ENCODE peak calls at places on chromosomes 3 and 15, in ten cellular contexts. R is mammary epithelial cell, Q is esophagus muscularis mucosa, D is WERI-Rb-1, K is foreskin fibroblast, W is ovary, F is fibroblast of pulmonary artery, T is adrenal gland, B is tibial artery, G is gastrocnemius medialis. I is an unnamed sample.

GRCh38 chr3:73624363-73625123 is at the start of gene PDZRN3:
- DNase-seq in R (peak), Q (no peak), D (peak), K (peak), W (peak), F (peak), T (peak), B (peak), G (peak), I (no peak)

GRCh38 chr3:140712301-140712700 is 34.4 kb downstream of the TRIM42 start:
- DNase-seq in R (no peak), Q (no peak), D (no peak), K (no peak), W (no peak), F (no peak), T (no peak), B (no peak), G (no peak), I (no peak)

GRCh38 chr15:78460737-78461136 is 22.7 kb downstream of the IREB2 start:
- DNase-seq in R (no peak), Q (no peak), D (no peak), K (no peak), W (no peak), F (no peak), T (no peak), B (no peak), G (no peak), I (no peak)

GRCh38 chr3:32951410-32951811 is at the start of gene CCR4:
- DNase-seq in R (no peak), Q (peak), D (no peak), K (no peak), W (no peak), F (peak), T (no peak), B (no peak), G (no peak), I (no peak)

GRCh38 chr3:107676469-107677309 is 153.9 kb downstream of the BBX start:
- DNase-seq in R (no peak), Q (no peak), D (no peak), K (no peak), W (no peak), F (peak), T (no peak), B (no peak), G (no peak), I (no peak)

GRCh38 chr15:78177447-78177873 is 28.3 kb downstream of the IDH3A start:
- DNase-seq in R (no peak), Q (no peak), D (peak), K (peak), W (no peak), F (peak), T (peak), B (no peak), G (peak), I (no peak)

GRCh38 chr3:30614373-30614772 is 8.0 kb downstream of the TGFBR2 start:
- DNase-seq in R (no peak), Q (no peak), D (no peak), K (no peak), W (no peak), F (no peak), T (no peak), B (no peak), G (no peak), I (no peak)

GRCh38 chr3:125382323-125382722 is 7.2 kb upstream of the ZNF148 start:
- DNase-seq in R (no peak), Q (no peak), D (no peak), K (no peak), W (no peak), F (peak), T (no peak), B (no peak), G (no peak), I (no peak)

GRCh38 chr15:38609097-38609738 is 44.6 kb upstream of the RASGRP1 start:
- DNase-seq in R (no peak), Q (no peak), D (no peak), K (no peak), W (no peak), F (no peak), T (no peak), B (no peak), G (no peak), I (no peak)

GRCh38 chr3:146679191-146679590 is 74.0 kb upstream of the PLSCR5 start:
- DNase-seq in R (no peak), Q (no peak), D (no peak), K (no peak), W (no peak), F (no peak), T (no peak), B (no peak), G (no peak), I (no peak)

GRCh38 chr3:55406666-55407425 is 80.3 kb downstream of the WNT5A start:
- DNase-seq in R (peak), Q (no peak), D (no peak), K (peak), W (no peak), F (no peak), T (no peak), B (no peak), G (no peak), I (no peak)

GRCh38 chr3:194321666-194322640 is 29.2 kb downstream of the CPN2 start:
- DNase-seq in R (no peak), Q (no peak), D (no peak), K (no peak), W (no peak), F (no peak), T (no peak), B (no peak), G (no peak), I (no peak)

GRCh38 chr3:177488740-177489139 is 291.5 kb upstream of the TBL1XR1 start:
- DNase-seq in R (no peak), Q (no peak), D (no peak), K (no peak), W (no peak), F (no peak), T (no peak), B (no peak), G (no peak), I (no peak)

GRCh38 chr3:124315215-124316033 is 323.5 kb upstream of the ROPN1 start:
- DNase-seq in R (peak), Q (peak), D (no peak), K (peak), W (no peak), F (peak), T (peak), B (peak), G (no peak), I (no peak)

GRCh38 chr3:55750525-55750924 is 263.4 kb upstream of the WNT5A start:
- DNase-seq in R (peak), Q (peak), D (no peak), K (peak), W (no peak), F (peak), T (no peak), B (no peak), G (no peak), I (no peak)

GRCh38 chr15:85493258-85493657 is 112.9 kb downstream of the AKAP13 start:
- DNase-seq in R (no peak), Q (no peak), D (no peak), K (no peak), W (no peak), F (no peak), T (no peak), B (no peak), G (no peak), I (no peak)

GRCh38 chr15:40367038-40367672 is 9.1 kb downstream of the DISP2 start:
- DNase-seq in R (no peak), Q (no peak), D (no peak), K (no peak), W (no peak), F (no peak), T (peak), B (peak), G (peak), I (no peak)
- H3K4me3 ChIP-seq in R (no peak), Q (peak), D (no peak), K (no peak), W (no peak), F (no peak), T (no peak), B (peak), G (peak), I (peak)

GRCh38 chr15:81941479-81941878 is 104.3 kb downstream of the MEX3B start:
- DNase-seq in R (no peak), Q (no peak), D (no peak), K (no peak), W (no peak), F (no peak), T (no peak), B (no peak), G (no peak), I (no peak)

GRCh38 chr15:81942157-81942556 is 103.7 kb downstream of the MEX3B start:
- DNase-seq in R (no peak), Q (no peak), D (no peak), K (no peak), W (no peak), F (no peak), T (no peak), B (no peak), G (no peak), I (peak)

GRCh38 chr15:81948142-81948709 is 97.6 kb downstream of the MEX3B start:
- DNase-seq in R (no peak), Q (no peak), D (no peak), K (no peak), W (no peak), F (no peak), T (no peak), B (no peak), G (no peak), I (peak)

GRCh38 chr15:81942655-81943054 is 103.2 kb downstream of the MEX3B start:
- DNase-seq in R (no peak), Q (no peak), D (no peak), K (no peak), W (no peak), F (no peak), T (no peak), B (no peak), G (no peak), I (no peak)

GRCh38 chr15:81945014-81945615 is 100.7 kb downstream of the MEX3B start:
- DNase-seq in R (no peak), Q (no peak), D (no peak), K (no peak), W (no peak), F (no peak), T (no peak), B (no peak), G (no peak), I (no peak)
- TF ChIP-seq CTCF in R (no peak), Q (no peak), D (no peak), K (no peak), W (no peak), F (no peak), T (no peak), B (no peak), G (no peak), I (no peak)

DNA sequence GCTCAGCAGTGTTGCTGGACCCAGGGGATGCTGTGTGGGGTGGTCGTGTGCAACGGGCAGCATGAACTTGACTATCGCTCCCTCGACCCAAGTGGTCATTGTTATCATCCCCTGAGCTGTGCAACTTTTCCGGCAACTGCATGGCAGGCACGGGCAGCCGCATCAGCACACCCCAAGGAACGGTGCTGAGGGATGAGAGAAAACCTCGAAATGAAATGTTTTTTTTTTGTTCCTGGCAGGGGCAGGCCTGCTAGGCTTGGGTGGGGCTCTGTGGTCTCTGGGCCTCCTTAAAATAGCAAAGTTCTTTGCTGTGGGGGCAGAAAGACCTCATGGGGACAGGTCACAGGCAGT is 51.4 kb downstream of the CORO2B start:
- DNase-seq in R (no peak), Q (no peak), D (no peak), K (no peak), W (no peak), F (no peak), T (no peak), B (no peak), G (no peak), I (no peak)
- H3K4me3 ChIP-seq in R (no peak), Q (no peak), D (no peak), K (no peak), W (no peak), F (no peak), T (no peak), B (no peak), G (no peak), I (no peak)

GRCh38 chr3:153173758-153174516 is 11.9 kb downstream of the RAP2B start:
- DNase-seq in R (peak), Q (no peak), D (peak), K (no peak), W (no peak), F (peak), T (no peak), B (no peak), G (no peak), I (no peak)
- TF ChIP-seq CTCF in R (no peak), Q (no peak), D (no peak), K (no peak), W (no peak), F (no peak), T (no peak), B (no peak), G (no peak), I (no peak)

DNA sequence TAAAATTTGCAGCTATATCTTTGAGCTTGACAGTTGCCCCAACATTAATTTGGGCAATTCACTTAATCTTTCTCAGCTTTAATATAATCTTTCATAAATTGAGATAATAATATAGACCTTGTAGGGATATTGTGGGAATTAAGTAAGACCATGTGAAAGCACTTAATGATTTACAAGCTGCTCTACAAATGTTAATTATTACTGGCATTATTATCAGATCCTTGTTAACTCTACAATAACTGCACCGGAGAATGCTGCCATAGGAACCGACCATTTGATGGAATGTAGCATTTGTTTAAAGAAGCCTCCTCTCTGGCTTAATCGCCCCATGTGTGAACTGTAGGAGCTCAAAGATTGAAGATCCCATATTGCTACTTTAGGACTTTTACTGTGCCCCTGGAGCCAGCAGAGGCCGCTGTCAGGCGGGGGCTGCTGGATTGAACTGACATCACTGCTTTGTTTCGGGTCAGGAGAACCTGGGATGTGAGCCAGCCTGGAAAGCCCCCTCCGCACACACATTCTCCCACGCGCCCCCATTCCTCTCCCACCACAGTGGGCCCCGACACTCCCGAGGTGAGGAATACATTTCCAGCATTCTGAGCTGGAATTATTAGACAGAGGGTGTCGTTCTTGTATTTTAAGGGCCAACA is 154.2 kb upstream of the TNIK start:
- DNase-seq in R (peak), Q (no peak), D (peak), K (no peak), W (peak), F (peak), T (no peak), B (no peak), G (no peak), I (no peak)
- H3K4me3 ChIP-seq in R (no peak), Q (no peak), D (no peak), K (no peak), W (no peak), F (no peak), T (no peak), B (no peak), G (no peak), I (no peak)

DNA sequence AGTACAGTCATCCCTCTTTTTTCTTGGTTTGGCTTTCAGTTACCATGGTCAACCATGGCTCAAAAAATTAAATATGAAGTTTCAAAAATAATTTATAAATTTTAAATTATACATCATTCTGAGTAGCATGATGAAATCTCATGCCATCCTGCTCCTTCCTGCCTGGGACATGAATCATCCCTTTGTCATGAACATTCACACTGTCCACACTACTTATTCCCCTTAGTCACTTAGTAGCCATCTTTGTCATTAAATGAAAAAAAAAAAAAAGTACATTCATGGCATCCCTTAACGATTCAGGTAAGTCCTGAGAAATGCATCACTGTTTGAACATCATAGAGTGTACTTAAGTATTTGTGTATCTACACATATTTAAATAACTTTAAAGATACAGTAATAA is 1046.3 kb downstream of the ROBO2 start:
- DNase-seq in R (peak), Q (no peak), D (no peak), K (peak), W (no peak), F (no peak), T (no peak), B (no peak), G (no peak), I (no peak)
- TF ChIP-seq CTCF in R (no peak), Q (no peak), D (no peak), K (no peak), W (no peak), F (no peak), T (no peak), B (no peak), G (no peak), I (no peak)

GRCh38 chr15:66936115-66936863 is 129.1 kb upstream of the SMAD3 start:
- DNase-seq in R (no peak), Q (no peak), D (no peak), K (peak), W (peak), F (peak), T (peak), B (peak), G (no peak), I (no peak)
- H3K4me3 ChIP-seq in R (no peak), Q (peak), D (no peak), K (peak), W (peak), F (peak), T (no peak), B (peak), G (peak), I (no peak)

GRCh38 chr15:53312707-53313106 is 446.8 kb downstream of the WDR72 start:
- DNase-seq in R (no peak), Q (no peak), D (no peak), K (no peak), W (no peak), F (no peak), T (peak), B (no peak), G (no peak), I (no peak)
- TF ChIP-seq CTCF in R (no peak), Q (no peak), D (no peak), K (no peak), W (no peak), F (no peak), T (no peak), B (no peak), G (no peak), I (no peak)

GRCh38 chr3:29281265-29282228 is 676 bp downstream of the RBMS3 start:
- DNase-seq in R (peak), Q (no peak), D (no peak), K (peak), W (peak), F (peak), T (peak), B (no peak), G (no peak), I (no peak)

GRCh38 chr3:29283297-29283681 is 2.4 kb downstream of the RBMS3 start:
- DNase-seq in R (peak), Q (no peak), D (no peak), K (no peak), W (no peak), F (peak), T (no peak), B (no peak), G (no peak), I (no peak)

GRCh38 chr3:29280675-29281264 is at the start of gene RBMS3:
- DNase-seq in R (peak), Q (peak), D (peak), K (peak), W (peak), F (peak), T (peak), B (peak), G (peak), I (no peak)

GRCh38 chr3:29283739-29284138 is 2.9 kb downstream of the RBMS3 start:
- DNase-seq in R (peak), Q (no peak), D (no peak), K (no peak), W (no peak), F (peak), T (no peak), B (no peak), G (no peak), I (no peak)

GRCh38 chr3:29282431-29283296 is 1.8 kb downstream of the RBMS3 start:
- DNase-seq in R (peak), Q (no peak), D (no peak), K (peak), W (peak), F (peak), T (no peak), B (no peak), G (no peak), I (no peak)
- H3K4me3 ChIP-seq in R (peak), Q (peak), D (no peak), K (peak), W (peak), F (peak), T (no peak), B (peak), G (peak), I (no peak)

GRCh38 chr3:113514265-113514769 is 639 bp downstream of the SPICE1 start:
- DNase-seq in R (no peak), Q (no peak), D (no peak), K (no peak), W (no peak), F (no peak), T (no peak), B (no peak), G (no peak), I (no peak)
- TF ChIP-seq CTCF in R (no peak), Q (no peak), D (no peak), K (no peak), W (no peak), F (no peak), T (no peak), B (no peak), G (no peak), I (no peak)

I was measured in HL-60.